ENCODE peak calls at places on chromosomes 7 and 10, in ten cellular contexts. I is A549, K is lower leg skin, N is Calu3, T is HCT116, J is MM.1S, X is HFF-Myc, G is neural crest cell, A is astrocyte, U is spleen. Y is an unnamed sample.

GRCh38 chr10:71068811-71069411 is 143.5 kb upstream of the UNC5B start:
- DNase-seq in N (peak), J (no peak), I (peak), U (peak), G (no peak), T (no peak), A (peak), K (no peak), X (no peak), Y (no peak)

GRCh38 chr10:69647819-69648218 is 17.8 kb downstream of the FAM241B start:
- DNase-seq in A (no peak), T (no peak), J (no peak), G (no peak), U (peak), I (no peak), X (no peak), N (no peak), K (no peak), Y (no peak)

GRCh38 chr7:47461161-47461560 is 120.8 kb downstream of the TNS3 start:
- DNase-seq in J (no peak), G (no peak), A (peak), I (no peak), N (no peak), U (no peak), T (no peak), K (no peak), X (no peak), Y (no peak)

GRCh38 chr10:86261933-86262665 is 104.5 kb downstream of the GRID1 start:
- DNase-seq in J (peak), I (peak), X (no peak), N (peak), G (no peak), T (no peak), K (no peak), U (peak), A (no peak), Y (peak)

GRCh38 chr10:130246113-130246512 is 109.9 kb downstream of the GLRX3 start:
- DNase-seq in K (no peak), I (no peak), G (no peak), X (no peak), A (no peak), N (no peak), J (no peak), U (no peak), T (no peak), Y (no peak)

GRCh38 chr7:140924019-140924820 is 509 bp downstream of the BRAF start:
- DNase-seq in A (peak), U (no peak), I (peak), K (peak), J (peak), G (peak), X (peak), T (peak), N (peak), Y (peak)

GRCh38 chr7:23687011-23687410 is 7.0 kb downstream of the FAM221A start:
- DNase-seq in J (no peak), X (no peak), I (no peak), N (peak), G (no peak), T (no peak), A (no peak), U (no peak), K (no peak), Y (no peak)

GRCh38 chr7:19373334-19373733 is 228.1 kb upstream of the FERD3L start:
- DNase-seq in N (no peak), X (no peak), A (no peak), U (no peak), J (no peak), I (no peak), T (no peak), G (no peak), K (no peak), Y (no peak)

GRCh38 chr10:91924212-91925021 is 847 bp downstream of the BTAF1 start:
- DNase-seq in J (peak), T (no peak), I (no peak), X (no peak), N (no peak), A (peak), G (no peak), K (no peak), U (no peak), Y (peak)

GRCh38 chr7:74606101-74606908 is 51.2 kb upstream of the GTF2I start:
- DNase-seq in N (peak), K (no peak), A (no peak), J (peak), T (no peak), X (no peak), I (no peak), G (no peak), U (peak), Y (peak)

GRCh38 chr10:91420868-91421267 is 10.7 kb downstream of the HECTD2 start:
- DNase-seq in U (no peak), X (no peak), A (peak), N (no peak), I (no peak), T (no peak), J (no peak), K (no peak), G (no peak), Y (no peak)

GRCh38 chr10:77037735-77038411 is 599.7 kb downstream of the KCNMA1 start:
- DNase-seq in U (no peak), X (no peak), K (no peak), J (peak), T (no peak), N (no peak), A (no peak), I (no peak), G (no peak), Y (no peak)

GRCh38 chr10:122688293-122688989 is 11.2 kb downstream of the C10orf120 start:
- DNase-seq in A (no peak), J (no peak), K (no peak), U (no peak), X (no peak), T (no peak), I (peak), G (no peak), N (no peak), Y (no peak)

GRCh38 chr10:97532935-97533671 is 34.4 kb downstream of the UBTD1 start:
- DNase-seq in I (peak), T (no peak), G (no peak), K (no peak), U (no peak), A (no peak), J (peak), N (no peak), X (no peak), Y (no peak)

GRCh38 chr7:71625534-71625933 is 493.6 kb downstream of the GALNT17 start:
- DNase-seq in N (no peak), K (no peak), I (no peak), A (no peak), T (no peak), G (no peak), J (no peak), U (no peak), X (no peak), Y (no peak)

GRCh38 chr10:20536381-20536780 is 360.7 kb downstream of the NEBL start:
- DNase-seq in I (no peak), T (no peak), G (no peak), J (no peak), N (no peak), K (no peak), A (no peak), X (no peak), U (no peak), Y (no peak)

GRCh38 chr10:3803295-3803883 is 18.4 kb upstream of the KLF6 start:
- DNase-seq in K (no peak), T (no peak), I (peak), G (no peak), A (no peak), N (no peak), J (no peak), X (no peak), U (no peak), Y (no peak)

GRCh38 chr10:97333601-97334369 is 744 bp downstream of the FRAT2 start:
- DNase-seq in K (peak), N (peak), X (no peak), T (no peak), J (no peak), G (peak), U (peak), I (peak), A (peak), Y (peak)

GRCh38 chr10:25176421-25176968 is 1.7 kb downstream of the GPR158 start:
- DNase-seq in I (no peak), G (peak), T (no peak), K (no peak), A (no peak), J (no peak), X (no peak), U (no peak), N (no peak), Y (no peak)

GRCh38 chr7:108351715-108352114 is 104.5 kb downstream of the NRCAM start:
- DNase-seq in U (no peak), K (no peak), N (no peak), J (no peak), X (no peak), G (no peak), T (no peak), A (no peak), I (peak), Y (no peak)

GRCh38 chr7:139321071-139321745 is 19.9 kb upstream of the FMC1 start:
- DNase-seq in X (no peak), N (no peak), K (no peak), T (no peak), G (no peak), I (peak), U (no peak), A (no peak), J (no peak), Y (no peak)

GRCh38 chr7:30396379-30396778 is 82.2 kb downstream of the NOD1 start:
- DNase-seq in N (no peak), K (no peak), G (no peak), T (no peak), X (no peak), J (no peak), I (peak), U (no peak), A (no peak), Y (no peak)
- TF ChIP-seq CTCF in N (no peak), K (no peak), G (no peak), T (peak), X (peak), J (no peak), I (peak), U (no peak), A (no peak), Y (peak)

GRCh38 chr7:151243411-151244155 is 4.9 kb downstream of the SMARCD3 start:
- DNase-seq in I (no peak), U (peak), J (peak), T (no peak), G (no peak), A (no peak), X (no peak), N (no peak), K (no peak), Y (peak)
- TF ChIP-seq CTCF in I (no peak), U (no peak), J (no peak), T (no peak), G (no peak), A (no peak), X (no peak), N (no peak), K (no peak), Y (no peak)

GRCh38 chr10:12708921-12709320 is 292.6 kb downstream of the CCDC3 start:
- DNase-seq in X (no peak), K (no peak), T (no peak), N (no peak), U (no peak), A (peak), I (peak), J (no peak), G (no peak), Y (no peak)

GRCh38 chr10:12705943-12706342 is 295.6 kb downstream of the CCDC3 start:
- DNase-seq in G (no peak), K (no peak), N (no peak), T (no peak), A (no peak), U (no peak), J (no peak), I (peak), X (no peak), Y (no peak)

GRCh38 chr10:12709516-12709915 is 292.0 kb downstream of the CCDC3 start:
- DNase-seq in X (no peak), G (no peak), A (no peak), J (no peak), I (peak), U (no peak), N (no peak), K (no peak), T (no peak), Y (no peak)

GRCh38 chr10:12710157-12710556 is 291.4 kb downstream of the CCDC3 start:
- DNase-seq in I (no peak), K (no peak), G (no peak), N (no peak), A (no peak), T (no peak), X (no peak), U (no peak), J (no peak), Y (no peak)

GRCh38 chr10:12707461-12708185 is 293.9 kb downstream of the CCDC3 start:
- DNase-seq in N (peak), J (peak), X (peak), I (peak), K (no peak), A (peak), G (peak), U (no peak), T (peak), Y (peak)
- TF ChIP-seq CTCF in N (peak), J (peak), X (peak), I (peak), K (no peak), A (peak), G (peak), U (peak), T (peak), Y (peak)

GRCh38 chr7:158495780-158496179 is 91.8 kb downstream of the PTPRN2 start:
- DNase-seq in T (peak), X (no peak), U (peak), A (no peak), N (peak), K (no peak), G (peak), I (peak), J (no peak), Y (no peak)
- TF ChIP-seq CTCF in T (peak), X (peak), U (no peak), A (no peak), N (no peak), K (no peak), G (no peak), I (peak), J (no peak), Y (peak)

DNA sequence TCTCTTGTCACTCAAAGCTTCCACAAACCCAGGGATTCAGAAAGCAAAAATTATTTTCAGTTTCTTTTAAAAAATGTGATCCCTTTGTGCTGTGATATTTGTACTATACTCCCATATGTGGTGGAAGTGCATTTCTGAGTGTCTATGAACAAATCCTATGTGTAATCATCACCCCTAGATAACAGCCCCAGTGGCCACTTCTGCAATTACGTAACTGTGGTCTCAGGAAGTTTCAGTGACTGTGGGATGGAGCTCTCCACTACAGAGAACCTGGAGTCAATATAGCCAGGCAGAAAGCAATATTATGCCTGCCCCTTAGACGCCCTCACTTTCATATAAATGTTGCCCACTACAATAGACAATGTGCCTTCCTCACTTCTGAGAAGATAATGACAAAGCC is 1101.7 kb upstream of the GHITM start:
- DNase-seq in X (no peak), I (no peak), G (no peak), K (no peak), T (no peak), N (no peak), A (peak), J (no peak), U (no peak), Y (no peak)
- TF ChIP-seq CTCF in X (no peak), I (no peak), G (no peak), K (no peak), T (no peak), N (no peak), A (peak), J (no peak), U (no peak), Y (no peak)

DNA sequence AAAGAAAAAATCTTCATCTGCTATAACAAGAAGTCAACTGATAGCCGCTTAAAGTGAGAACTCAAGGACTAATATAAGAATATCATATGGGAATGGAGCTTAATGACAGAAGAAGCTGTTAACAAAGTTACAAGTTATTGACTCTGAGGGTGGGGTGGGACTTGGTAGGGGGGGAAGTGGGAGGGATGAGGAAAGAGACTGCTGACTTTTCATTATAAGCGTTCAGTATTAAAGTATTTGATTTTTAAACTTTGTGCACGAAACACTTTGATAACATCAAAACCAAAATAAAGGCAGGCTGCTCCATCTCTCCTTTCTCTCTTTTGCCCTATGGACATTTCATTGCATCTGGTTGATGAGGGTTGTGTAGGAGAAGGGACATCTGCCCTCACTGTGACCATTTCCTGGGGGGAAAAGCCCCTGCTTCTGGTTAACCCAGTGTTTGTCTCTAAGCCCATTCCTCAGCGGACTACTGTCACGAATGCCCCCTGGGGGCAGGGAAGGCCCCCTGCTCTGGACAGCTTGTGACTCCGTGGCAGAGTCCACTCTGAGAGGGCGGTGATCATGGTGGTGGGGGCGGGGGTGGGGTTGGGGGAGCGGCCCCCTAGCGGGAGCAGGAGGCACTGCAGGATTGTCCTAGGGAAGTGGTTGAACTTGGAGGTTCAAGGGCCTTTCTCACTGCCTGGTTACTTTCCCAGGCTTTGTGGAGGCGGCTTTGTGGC is 17.4 kb downstream of the SLC13A4 start:
- DNase-seq in U (no peak), T (no peak), J (no peak), K (no peak), G (peak), I (peak), N (no peak), X (no peak), A (no peak), Y (peak)
- TF ChIP-seq CTCF in U (peak), T (peak), J (peak), K (no peak), G (peak), I (peak), N (peak), X (peak), A (peak), Y (peak)

DNA sequence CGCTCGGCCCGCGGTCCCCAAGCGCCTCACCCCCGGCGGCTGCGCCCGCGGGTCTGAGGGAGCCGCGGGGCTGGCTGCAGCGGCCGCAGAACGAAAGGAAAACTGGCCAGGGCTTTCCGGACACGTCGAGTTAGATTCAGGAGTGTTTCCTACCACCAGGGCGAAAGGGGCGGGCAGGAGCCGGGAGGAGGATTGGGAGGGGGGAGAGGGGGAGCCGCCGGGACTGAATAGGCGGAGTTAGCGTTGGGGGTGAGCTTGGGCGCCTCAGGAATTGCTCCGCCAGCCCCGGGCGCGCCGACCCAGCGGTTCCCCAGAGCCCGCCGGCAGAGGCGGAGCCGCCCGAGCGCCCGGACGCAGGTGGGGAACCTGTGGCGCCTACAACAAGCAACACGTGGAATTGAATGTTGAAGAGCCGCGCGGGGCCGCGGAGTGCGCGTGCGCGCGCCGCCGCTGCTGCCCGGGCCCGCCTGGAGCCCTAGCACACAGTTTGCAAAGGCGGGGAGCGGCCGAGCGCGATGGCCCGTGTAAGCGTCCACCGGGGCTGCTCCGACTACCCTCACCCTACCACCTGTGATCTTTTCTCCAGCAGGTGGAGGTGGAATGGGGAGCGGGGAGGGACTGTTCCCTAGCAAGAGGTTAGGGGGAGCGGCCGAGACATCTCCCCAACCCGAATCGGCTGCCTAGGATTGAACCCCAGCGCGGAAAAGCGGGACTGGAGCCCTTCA is at the start of gene CADPS2:
- DNase-seq in G (peak), J (peak), A (peak), N (peak), I (peak), U (peak), T (peak), K (peak), X (no peak), Y (peak)
- TF ChIP-seq CTCF in G (peak), J (no peak), A (no peak), N (no peak), I (no peak), U (no peak), T (peak), K (no peak), X (no peak), Y (no peak)

DNA sequence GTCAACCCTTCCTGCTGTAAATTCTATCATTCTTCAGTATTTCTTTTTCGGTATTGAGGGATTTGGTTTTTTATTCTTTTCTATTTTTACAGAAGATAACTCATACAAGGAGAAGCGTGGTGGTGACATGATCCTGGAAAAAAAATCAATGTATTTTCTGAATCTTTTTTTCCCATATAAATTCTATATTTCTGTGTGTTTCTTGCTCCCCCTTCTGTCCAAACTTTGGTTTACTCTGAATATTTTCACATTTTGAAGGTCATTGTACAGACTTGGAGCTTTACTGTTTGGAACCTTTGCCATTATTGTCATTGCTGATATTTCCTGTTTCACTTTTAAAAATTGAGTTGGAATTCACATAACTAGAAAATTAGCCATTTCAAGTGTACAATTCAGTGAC is 246.3 kb downstream of the REEP3 start:
- DNase-seq in I (peak), K (no peak), G (no peak), N (no peak), J (no peak), A (no peak), T (no peak), X (no peak), U (no peak), Y (peak)
- TF ChIP-seq CTCF in I (peak), K (no peak), G (peak), N (peak), J (peak), A (peak), T (peak), X (no peak), U (no peak), Y (peak)

Y was measured in GM13977.